ENCODE peak calls at places on chromosomes 16 and 17, in four cellular contexts. Y is activated T-helper 2 cell treated with anti-CD3 and anti-CD28 coated beads, Interferon-gamma antibody, Interleukin-2, Interleukin-4, amounts not matched to agents 10 μg/mL and 5 μg/mL and 100 μg/mL, durations not matched to agents 14 hours and 24 hours and 36 hours; I is activated effector memory CD4-positive, alpha-beta T cell treated with Interleukin-2 at 50 U/mL for 16 hours; J is nucleus accumbens. G is an unnamed sample.

GRCh38 chr16:29664133-29664912 is 1.3 kb downstream of the SPN start:
- DNase-seq in Y (peak), I (no peak), J (no peak), G (peak)

GRCh38 chr16:85197611-85198566 is 85.6 kb upstream of the CIBAR2 start:
- DNase-seq in Y (no peak), I (no peak), J (no peak), G (no peak)

GRCh38 chr16:56107944-56108583 is 83.2 kb upstream of the GNAO1 start:
- DNase-seq in Y (no peak), I (no peak), J (peak), G (no peak)

GRCh38 chr16:19168173-19169080 is at the start of gene SYT17:
- DNase-seq in Y (no peak), I (no peak), J (peak), G (no peak)

GRCh38 chr17:60421273-60422161 is 772 bp upstream of the CHCT1 start:
- DNase-seq in Y (peak), I (peak), J (peak), G (peak)

GRCh38 chr17:67217446-67217845 is 27.6 kb downstream of the HELZ start:
- DNase-seq in Y (no peak), I (no peak), J (no peak), G (no peak)

GRCh38 chr17:35742496-35742895 is 10.5 kb downstream of the GAS2L2 start:
- DNase-seq in Y (no peak), I (no peak), J (no peak), G (no peak)

GRCh38 chr16:89041571-89042481 is 51.8 kb upstream of the ACSF3 start:
- DNase-seq in Y (no peak), I (no peak), J (no peak), G (no peak)

GRCh38 chr17:7834554-7834890 is 505 bp downstream of the KDM6B start:
- DNase-seq in Y (no peak), I (peak), J (no peak), G (peak)

G was measured in activated T-helper 1 cell treated with anti-CD3 and anti-CD28 coated beads, Interleukin-12 subunit alpha, Interleukin-12 subunit beta, Interleukin-2, Interleukin-4 antibody, amounts not matched to agents 30 ng/mL and 10 ng/mL and 1 ng/mL, durations not matched to agents 14 hours and 24 hours and 36 hours.